ENCODE peak calls at places on chromosomes 7 and 10, in four cellular contexts. S is A549, L is ovary, K is heart right ventricle. Q is an unnamed sample. For H3K4me1, the result is how much of the 10 kb centered on the place peaks cover.

GRCh38 chr7:146639291-146639690 is 522.7 kb downstream of the CNTNAP2 start:
- DNase-seq in S (no peak), L (no peak), K (no peak), Q (no peak)

GRCh38 chr10:79093658-79094411 is 25.1 kb downstream of the ZMIZ1 start:
- DNase-seq in S (no peak), L (no peak), K (peak), Q (peak)

GRCh38 chr10:124680675-124681074 is 63.5 kb downstream of the FAM53B start:
- DNase-seq in S (no peak), L (no peak), K (peak), Q (peak)

GRCh38 chr7:137694405-137694804 is 152.4 kb downstream of the DGKI start:
- DNase-seq in S (no peak), L (no peak), K (no peak), Q (no peak)

GRCh38 chr7:27179503-27180430 is 5.3 kb downstream of the HOXA11 start:
- DNase-seq in S (peak), L (peak), K (peak), Q (peak)

GRCh38 chr10:75197906-75198305 is 12.7 kb upstream of the VDAC2 start:
- DNase-seq in S (no peak), L (no peak), K (no peak), Q (no peak)

GRCh38 chr7:74464931-74465906 is 11.5 kb downstream of the GTF2IRD1 start:
- DNase-seq in S (no peak), L (no peak), K (no peak), Q (no peak)

GRCh38 chr7:45584261-45585210 is 10.4 kb downstream of the ADCY1 start:
- DNase-seq in S (no peak), L (no peak), K (no peak), Q (no peak)

GRCh38 chr10:102299873-102300272 is 54.5 kb downstream of the GBF1 start:
- DNase-seq in S (no peak), L (no peak), K (no peak), Q (no peak)

GRCh38 chr10:35016009-35016408 is 74.1 kb downstream of the CUL2 start:
- DNase-seq in S (no peak), L (no peak), K (no peak), Q (no peak)

GRCh38 chr7:1965579-1966294 is 267.0 kb downstream of the MAD1L1 start:
- DNase-seq in S (no peak), L (no peak), K (peak), Q (no peak)

GRCh38 chr7:68311958-68312357 is 1286.3 kb upstream of the AUTS2 start:
- DNase-seq in S (no peak), L (no peak), K (no peak), Q (no peak)

GRCh38 chr10:89296227-89296648 is 5.6 kb upstream of the IFIT2 start:
- DNase-seq in S (no peak), L (no peak), K (no peak), Q (no peak)

GRCh38 chr10:24272374-24272773 is 63.4 kb downstream of the KIAA1217 start:
- DNase-seq in S (no peak), L (no peak), K (no peak), Q (no peak)

GRCh38 chr10:116798859-116799258 is 50.4 kb upstream of the ENO4 start:
- DNase-seq in S (no peak), L (no peak), K (no peak), Q (no peak)

GRCh38 chr10:98045785-98046389 is 15.5 kb upstream of the CRTAC1 start:
- DNase-seq in S (peak), L (peak), K (peak), Q (no peak)

GRCh38 chr7:124033093-124033806 is 383 bp upstream of the TMEM229A start:
- DNase-seq in S (no peak), L (peak), K (peak), Q (no peak)

GRCh38 chr10:131755200-131755599 is 145.6 kb upstream of the PPP2R2D start:
- DNase-seq in S (peak), L (no peak), K (no peak), Q (no peak)

GRCh38 chr10:73774637-73775036 is 7.2 kb upstream of the CHCHD1 start:
- DNase-seq in S (no peak), L (no peak), K (no peak), Q (no peak)

GRCh38 chr7:81776972-81777371 is 7.1 kb upstream of the HGF start:
- DNase-seq in S (no peak), L (no peak), K (no peak), Q (no peak)

GRCh38 chr10:101217450-101218281 is 11.6 kb downstream of the LBX1 start:
- DNase-seq in S (peak), L (no peak), K (no peak), Q (no peak)
- TF ChIP-seq CTCF in S (peak), L (no peak), K (peak), Q (peak)

GRCh38 chr10:16835223-16835622 is 18.0 kb upstream of the RSU1 start:
- DNase-seq in S (no peak), L (no peak), K (no peak), Q (no peak)

GRCh38 chr10:16828114-16828568 is 10.9 kb upstream of the RSU1 start:
- DNase-seq in S (peak), L (peak), K (peak), Q (no peak)

GRCh38 chr10:16828731-16829175 is 11.5 kb upstream of the RSU1 start:
- DNase-seq in S (no peak), L (no peak), K (no peak), Q (no peak)

DNA sequence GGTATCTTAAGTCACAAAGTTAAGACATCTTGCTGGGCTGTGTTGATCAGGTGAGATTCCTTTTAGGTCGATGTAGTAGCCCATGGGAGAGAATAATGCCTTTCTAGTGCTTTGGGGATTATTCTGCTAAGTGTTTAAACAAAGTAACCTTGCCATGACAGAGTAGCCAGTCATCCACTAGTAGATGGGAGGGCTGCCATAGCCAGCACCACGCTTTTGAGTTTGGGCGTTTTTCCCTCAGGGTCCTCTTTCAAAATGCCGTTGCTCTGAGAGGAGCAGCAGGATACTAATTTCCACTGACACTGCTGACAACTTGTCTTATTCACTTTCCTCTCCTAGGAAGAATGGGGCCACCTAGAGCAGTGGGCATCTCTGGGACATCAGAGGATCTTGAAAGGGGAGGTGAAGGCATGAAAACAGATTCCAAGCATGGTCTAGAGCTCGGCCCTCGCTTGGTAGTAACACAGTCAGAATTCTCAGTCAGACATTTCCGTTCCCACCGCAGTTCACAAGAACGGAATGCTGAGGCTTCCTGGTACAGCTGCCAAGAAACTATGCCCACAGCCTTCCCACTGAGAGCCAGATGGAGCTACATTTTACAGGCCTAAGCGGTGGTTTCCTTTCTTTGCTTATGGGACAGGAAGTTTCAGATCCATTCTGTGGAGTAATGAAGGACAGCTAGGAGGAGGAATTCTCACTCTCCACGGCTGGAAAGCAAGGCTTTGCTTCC is 15.3 kb upstream of the RSU1 start:
- DNase-seq in S (no peak), L (no peak), K (no peak), Q (no peak)
- H3K27ac ChIP-seq in S (no peak), L (no peak), K (peak), Q (peak)

GRCh38 chr7:22633954-22634474 is 93.0 kb upstream of the IL6 start:
- DNase-seq in S (no peak), L (no peak), K (no peak), Q (no peak)

GRCh38 chr7:22632674-22633073 is 94.3 kb upstream of the IL6 start:
- DNase-seq in S (no peak), L (no peak), K (no peak), Q (no peak)

GRCh38 chr7:22635349-22635748 is 91.7 kb upstream of the IL6 start:
- DNase-seq in S (no peak), L (no peak), K (no peak), Q (no peak)

GRCh38 chr7:22631730-22632129 is 95.3 kb upstream of the IL6 start:
- DNase-seq in S (no peak), L (no peak), K (no peak), Q (no peak)

GRCh38 chr7:22633286-22633953 is 93.6 kb upstream of the IL6 start:
- DNase-seq in S (no peak), L (no peak), K (no peak), Q (no peak)
- H3K4me1 ChIP-seq in S (under half), L (under half), K (under half), Q (under half)

GRCh38 chr7:30142710-30143109 is 7.9 kb downstream of the MTURN start:
- DNase-seq in S (no peak), L (no peak), K (no peak), Q (no peak)
- TF ChIP-seq CTCF in S (no peak), L (no peak), K (no peak), Q (no peak)

Q was measured in tibial nerve.